ENCODE peak calls at places on chromosomes 1 and 21, in nine cellular contexts. One of them, this sample, is unnamed.

GRCh38 chr21:38221594-38221993 is 35.2 kb upstream of the KCNJ15 start:
- DNase-seq in sigmoid colon: no peak
- DNase-seq in left ventricle myocardium inferior: no peak
- DNase-seq in lung: no peak
- DNase-seq in fibroblast of lung: no peak
- DNase-seq in IMR-90: no peak
- DNase-seq in CD4-positive, CD25-positive, alpha-beta regulatory T cell: no peak
- DNase-seq in astrocyte: no peak
- DNase-seq in heart right ventricle: no peak
- DNase-seq in this sample: no peak

GRCh38 chr1:91555821-91556531 is 55.3 kb downstream of the CDC7 start:
- DNase-seq in astrocyte: peak; percentile 89
- DNase-seq in lung: no peak
- DNase-seq in heart right ventricle: no peak
- DNase-seq in sigmoid colon: no peak
- DNase-seq in fibroblast of lung: peak; percentile 88
- DNase-seq in left ventricle myocardium inferior: no peak
- DNase-seq in CD4-positive, CD25-positive, alpha-beta regulatory T cell: peak; percentile 53
- DNase-seq in IMR-90: peak; percentile 98
- DNase-seq in this sample: peak; percentile 51

GRCh38 chr1:78005755-78006154 is 1.0 kb downstream of the DNAJB4 start:
- DNase-seq in IMR-90: peak; percentile 94
- DNase-seq in fibroblast of lung: peak; percentile 90
- DNase-seq in astrocyte: peak; percentile 88
- DNase-seq in sigmoid colon: no peak
- DNase-seq in CD4-positive, CD25-positive, alpha-beta regulatory T cell: no peak
- DNase-seq in lung: no peak
- DNase-seq in heart right ventricle: no peak
- DNase-seq in left ventricle myocardium inferior: no peak
- DNase-seq in this sample: no peak

GRCh38 chr1:177914603-177915002 is 55.3 kb downstream of the SEC16B start:
- DNase-seq in lung: no peak
- DNase-seq in left ventricle myocardium inferior: no peak
- DNase-seq in CD4-positive, CD25-positive, alpha-beta regulatory T cell: no peak
- DNase-seq in heart right ventricle: no peak
- DNase-seq in IMR-90: peak; percentile 41
- DNase-seq in sigmoid colon: no peak
- DNase-seq in fibroblast of lung: peak; percentile 21
- DNase-seq in astrocyte: peak; percentile 5
- DNase-seq in this sample: no peak

GRCh38 chr21:38277501-38278111 is 20.8 kb downstream of the KCNJ15 start:
- DNase-seq in astrocyte: peak; percentile 100
- DNase-seq in sigmoid colon: peak; percentile 76
- DNase-seq in left ventricle myocardium inferior: no peak
- DNase-seq in fibroblast of lung: peak; percentile 100
- DNase-seq in IMR-90: peak; percentile 100
- DNase-seq in CD4-positive, CD25-positive, alpha-beta regulatory T cell: no peak
- DNase-seq in heart right ventricle: no peak
- DNase-seq in lung: no peak
- DNase-seq in this sample: no peak

GRCh38 chr1:40897499-40897898 is 35.3 kb upstream of the CITED4 start:
- DNase-seq in heart right ventricle: no peak
- DNase-seq in fibroblast of lung: peak; percentile 63
- DNase-seq in left ventricle myocardium inferior: no peak
- DNase-seq in IMR-90: peak; percentile 50
- DNase-seq in CD4-positive, CD25-positive, alpha-beta regulatory T cell: no peak
- DNase-seq in astrocyte: peak; percentile 50
- DNase-seq in sigmoid colon: no peak
- DNase-seq in lung: no peak
- DNase-seq in this sample: no peak

GRCh38 chr1:48859429-48859828 is 82.7 kb upstream of the BEND5 start:
- DNase-seq in IMR-90: no peak
- DNase-seq in fibroblast of lung: peak; percentile 66
- DNase-seq in heart right ventricle: no peak
- DNase-seq in CD4-positive, CD25-positive, alpha-beta regulatory T cell: no peak
- DNase-seq in left ventricle myocardium inferior: no peak
- DNase-seq in astrocyte: peak; percentile 55
- DNase-seq in sigmoid colon: no peak
- DNase-seq in lung: no peak
- DNase-seq in this sample: no peak

GRCh38 chr1:200332716-200333115 is 77.1 kb downstream of the ZNF281 start:
- DNase-seq in sigmoid colon: no peak
- DNase-seq in CD4-positive, CD25-positive, alpha-beta regulatory T cell: no peak
- DNase-seq in IMR-90: peak; percentile 27
- DNase-seq in fibroblast of lung: peak; percentile 78
- DNase-seq in heart right ventricle: no peak
- DNase-seq in lung: no peak
- DNase-seq in left ventricle myocardium inferior: no peak
- DNase-seq in astrocyte: peak; percentile 75
- DNase-seq in this sample: no peak

GRCh38 chr1:3393987-3394920 is 60.2 kb upstream of the ARHGEF16 start:
- DNase-seq in sigmoid colon: no peak
- DNase-seq in heart right ventricle: no peak
- DNase-seq in CD4-positive, CD25-positive, alpha-beta regulatory T cell: no peak
- DNase-seq in IMR-90: no peak
- DNase-seq in left ventricle myocardium inferior: no peak
- DNase-seq in astrocyte: no peak
- DNase-seq in fibroblast of lung: no peak
- DNase-seq in lung: no peak
- DNase-seq in this sample: no peak

GRCh38 chr1:75415187-75415586 is 195.7 kb downstream of the SLC44A5 start:
- DNase-seq in lung: no peak
- DNase-seq in fibroblast of lung: no peak
- DNase-seq in sigmoid colon: no peak
- DNase-seq in CD4-positive, CD25-positive, alpha-beta regulatory T cell: no peak
- DNase-seq in IMR-90: no peak
- DNase-seq in left ventricle myocardium inferior: no peak
- DNase-seq in heart right ventricle: no peak
- DNase-seq in astrocyte: no peak
- DNase-seq in this sample: no peak

DNA sequence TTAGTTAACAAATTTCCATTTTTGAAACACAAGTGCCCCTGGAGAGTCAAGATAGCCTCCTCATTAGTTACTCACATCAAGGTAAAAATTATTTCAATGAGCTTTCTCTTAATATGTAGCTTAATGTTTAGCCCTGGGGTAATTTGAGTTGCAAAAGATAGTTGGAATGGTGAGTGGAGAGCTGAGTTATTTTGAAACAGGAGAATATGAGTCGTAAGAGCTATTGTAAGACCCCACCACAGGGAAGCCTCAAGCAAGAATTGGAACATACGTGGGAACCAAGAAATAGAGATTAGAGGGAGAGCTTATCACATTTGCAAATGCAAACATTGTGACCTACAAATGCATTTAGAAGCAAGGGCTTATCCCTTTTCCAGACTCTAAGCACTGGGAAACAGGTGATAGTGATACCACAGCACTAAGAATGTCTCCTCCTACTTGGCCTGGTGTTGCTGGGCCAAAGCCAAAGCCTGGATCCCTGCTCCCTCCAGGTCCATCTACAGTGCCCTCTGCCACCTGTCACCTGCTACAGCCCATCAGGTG is 635.1 kb downstream of the PTPRC start:
- DNase-seq in sigmoid colon: no peak
- DNase-seq in fibroblast of lung: peak; percentile 63
- DNase-seq in astrocyte: peak; percentile 60
- DNase-seq in IMR-90: peak; percentile 80
- DNase-seq in CD4-positive, CD25-positive, alpha-beta regulatory T cell: no peak
- DNase-seq in left ventricle myocardium inferior: no peak
- DNase-seq in lung: no peak
- DNase-seq in heart right ventricle: no peak
- DNase-seq in this sample: no peak
- H3K27ac ChIP-seq in sigmoid colon: no peak overlapping the region
- H3K27ac ChIP-seq in fibroblast of lung: no peak overlapping the region
- H3K27ac ChIP-seq in astrocyte: peak overlapping the region; percentile 86
- H3K27ac ChIP-seq in IMR-90: no peak overlapping the region
- H3K27ac ChIP-seq in CD4-positive, CD25-positive, alpha-beta regulatory T cell: no peak overlapping the region
- H3K27ac ChIP-seq in left ventricle myocardium inferior: no peak overlapping the region
- H3K27ac ChIP-seq in lung: no peak overlapping the region
- H3K27ac ChIP-seq in heart right ventricle: no peak overlapping the region
- H3K27ac ChIP-seq in this sample: no peak overlapping the region

DNA sequence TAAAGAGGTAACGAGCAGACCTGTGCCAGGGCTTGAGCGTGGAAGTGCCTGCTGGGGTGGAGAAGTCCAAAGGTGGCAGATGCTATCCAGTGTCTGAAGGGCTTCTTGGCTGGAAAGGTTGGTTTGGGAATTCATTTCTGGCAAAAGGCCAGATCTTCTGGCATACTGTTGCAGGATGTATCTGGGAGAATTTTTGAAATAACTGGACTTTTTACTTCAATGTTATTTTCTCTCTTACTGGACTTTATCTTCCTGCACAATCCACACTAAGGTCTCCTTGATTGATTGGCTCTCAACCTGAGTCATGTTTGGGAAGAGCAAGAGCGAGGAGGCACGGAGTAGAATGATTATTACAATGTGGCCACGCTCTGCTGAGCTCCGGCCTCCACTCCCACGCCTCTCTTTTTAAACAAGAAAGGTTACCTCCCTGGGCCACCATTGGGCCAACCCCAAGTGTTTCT is 278.4 kb downstream of the TM2D1 start:
- DNase-seq in lung: no peak
- DNase-seq in left ventricle myocardium inferior: no peak
- DNase-seq in CD4-positive, CD25-positive, alpha-beta regulatory T cell: no peak
- DNase-seq in IMR-90: no peak
- DNase-seq in astrocyte: peak; percentile 48
- DNase-seq in fibroblast of lung: peak; percentile 59
- DNase-seq in heart right ventricle: no peak
- DNase-seq in sigmoid colon: no peak
- DNase-seq in this sample: no peak
- H3K4me1 ChIP-seq in lung: peaks cover 37% of the 10 kb centered on the region
- H3K4me1 ChIP-seq in left ventricle myocardium inferior: peaks cover 100% of the 10 kb centered on the region
- H3K4me1 ChIP-seq in CD4-positive, CD25-positive, alpha-beta regulatory T cell: no peaks in the 10 kb centered on the region
- H3K4me1 ChIP-seq in IMR-90: no peaks in the 10 kb centered on the region
- H3K4me1 ChIP-seq in astrocyte: no peaks in the 10 kb centered on the region
- H3K4me1 ChIP-seq in fibroblast of lung: no peaks in the 10 kb centered on the region
- H3K4me1 ChIP-seq in heart right ventricle: peaks cover 96% of the 10 kb centered on the region
- H3K4me1 ChIP-seq in sigmoid colon: peaks cover 63% of the 10 kb centered on the region
- H3K4me1 ChIP-seq in this sample: no peaks in the 10 kb centered on the region

GRCh38 chr1:52709016-52709415 is 10.9 kb upstream of the COA7 start:
- DNase-seq in IMR-90: no peak
- DNase-seq in heart right ventricle: no peak
- DNase-seq in CD4-positive, CD25-positive, alpha-beta regulatory T cell: no peak
- DNase-seq in left ventricle myocardium inferior: no peak
- DNase-seq in astrocyte: no peak
- DNase-seq in sigmoid colon: no peak
- DNase-seq in fibroblast of lung: peak; percentile 54
- DNase-seq in lung: no peak
- DNase-seq in this sample: no peak

GRCh38 chr1:52707927-52708655 is 9.9 kb upstream of the COA7 start:
- DNase-seq in lung: no peak
- DNase-seq in astrocyte: peak; percentile 91
- DNase-seq in left ventricle myocardium inferior: no peak
- DNase-seq in CD4-positive, CD25-positive, alpha-beta regulatory T cell: no peak
- DNase-seq in IMR-90: peak; percentile 84
- DNase-seq in fibroblast of lung: peak; percentile 94
- DNase-seq in sigmoid colon: no peak
- DNase-seq in heart right ventricle: no peak
- DNase-seq in this sample: no peak

GRCh38 chr1:52706136-52706670 is 8.1 kb upstream of the COA7 start:
- DNase-seq in left ventricle myocardium inferior: no peak
- DNase-seq in IMR-90: no peak
- DNase-seq in heart right ventricle: no peak
- DNase-seq in CD4-positive, CD25-positive, alpha-beta regulatory T cell: no peak
- DNase-seq in lung: no peak
- DNase-seq in astrocyte: no peak
- DNase-seq in sigmoid colon: peak; percentile 21
- DNase-seq in fibroblast of lung: no peak
- DNase-seq in this sample: no peak

GRCh38 chr1:52702886-52703787 is 5.0 kb upstream of the COA7 start:
- DNase-seq in fibroblast of lung: peak; percentile 91
- DNase-seq in astrocyte: peak; percentile 87
- DNase-seq in sigmoid colon: peak; percentile 97
- DNase-seq in heart right ventricle: peak; percentile 81
- DNase-seq in lung: peak; percentile 93
- DNase-seq in CD4-positive, CD25-positive, alpha-beta regulatory T cell: peak; percentile 75
- DNase-seq in left ventricle myocardium inferior: peak; percentile 88
- DNase-seq in IMR-90: peak; percentile 80
- DNase-seq in this sample: peak; percentile 62

GRCh38 chr1:52706941-52707926 is 9.1 kb upstream of the COA7 start:
- DNase-seq in sigmoid colon: no peak
- DNase-seq in heart right ventricle: no peak
- DNase-seq in astrocyte: no peak
- DNase-seq in lung: no peak
- DNase-seq in left ventricle myocardium inferior: peak; percentile 23
- DNase-seq in CD4-positive, CD25-positive, alpha-beta regulatory T cell: no peak
- DNase-seq in fibroblast of lung: no peak
- DNase-seq in IMR-90: no peak
- DNase-seq in this sample: no peak
- H3K9me3 ChIP-seq in sigmoid colon: no peaks in the 10 kb centered on the region
- H3K9me3 ChIP-seq in heart right ventricle: no peaks in the 10 kb centered on the region
- H3K9me3 ChIP-seq in astrocyte: no peaks in the 10 kb centered on the region
- H3K9me3 ChIP-seq in lung: no peaks in the 10 kb centered on the region
- H3K9me3 ChIP-seq in left ventricle myocardium inferior: no peaks in the 10 kb centered on the region
- H3K9me3 ChIP-seq in CD4-positive, CD25-positive, alpha-beta regulatory T cell: no peaks in the 10 kb centered on the region
- H3K9me3 ChIP-seq in fibroblast of lung: no peaks in the 10 kb centered on the region
- H3K9me3 ChIP-seq in IMR-90: no peaks in the 10 kb centered on the region
- H3K9me3 ChIP-seq in this sample: no peaks in the 10 kb centered on the region

GRCh38 chr1:162560303-162561036 is 1.1 kb upstream of the UAP1 start:
- DNase-seq in lung: no peak
- DNase-seq in IMR-90: no peak
- DNase-seq in sigmoid colon: no peak
- DNase-seq in heart right ventricle: no peak
- DNase-seq in fibroblast of lung: no peak
- DNase-seq in CD4-positive, CD25-positive, alpha-beta regulatory T cell: no peak
- DNase-seq in left ventricle myocardium inferior: no peak
- DNase-seq in astrocyte: no peak
- DNase-seq in this sample: no peak

GRCh38 chr1:162561037-162561615 is 396 bp upstream of the UAP1 start:
- DNase-seq in lung: peak; percentile 98
- DNase-seq in astrocyte: peak; percentile 90
- DNase-seq in fibroblast of lung: peak; percentile 96
- DNase-seq in IMR-90: peak; percentile 96
- DNase-seq in heart right ventricle: peak; percentile 99
- DNase-seq in CD4-positive, CD25-positive, alpha-beta regulatory T cell: peak; percentile 98
- DNase-seq in left ventricle myocardium inferior: peak; percentile 99
- DNase-seq in sigmoid colon: peak; percentile 100
- DNase-seq in this sample: peak; percentile 98

GRCh38 chr1:162561616-162562451 is at the start of gene UAP1:
- DNase-seq in lung: no peak
- DNase-seq in fibroblast of lung: no peak
- DNase-seq in heart right ventricle: no peak
- DNase-seq in left ventricle myocardium inferior: no peak
- DNase-seq in astrocyte: no peak
- DNase-seq in IMR-90: no peak
- DNase-seq in CD4-positive, CD25-positive, alpha-beta regulatory T cell: no peak
- DNase-seq in sigmoid colon: peak; percentile 81
- DNase-seq in this sample: no peak

GRCh38 chr1:162564762-162565218 is 3.3 kb downstream of the UAP1 start:
- DNase-seq in astrocyte: no peak
- DNase-seq in sigmoid colon: no peak
- DNase-seq in heart right ventricle: no peak
- DNase-seq in fibroblast of lung: peak; percentile 29
- DNase-seq in lung: no peak
- DNase-seq in IMR-90: peak; percentile 13
- DNase-seq in CD4-positive, CD25-positive, alpha-beta regulatory T cell: no peak
- DNase-seq in left ventricle myocardium inferior: no peak
- DNase-seq in this sample: no peak

DNA sequence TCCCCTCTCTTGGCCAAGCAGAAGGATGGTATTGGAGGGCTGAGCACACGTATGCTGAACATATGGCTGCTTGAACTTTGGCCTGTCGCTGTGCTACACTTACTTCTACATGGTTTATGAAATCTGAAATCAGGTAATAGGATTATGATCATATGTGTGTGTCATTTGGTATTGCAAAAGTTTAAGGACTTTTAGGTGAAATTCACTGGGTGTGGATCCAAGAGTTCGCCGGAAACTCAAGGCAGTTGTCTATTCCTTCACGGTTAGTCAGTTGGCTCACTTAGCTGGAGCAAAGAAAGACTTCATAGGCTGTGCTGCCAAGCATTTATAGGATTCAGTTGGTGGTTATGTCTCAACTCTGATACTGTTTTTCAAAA is 918 bp downstream of the UAP1 start:
- DNase-seq in CD4-positive, CD25-positive, alpha-beta regulatory T cell: no peak
- DNase-seq in left ventricle myocardium inferior: no peak
- DNase-seq in fibroblast of lung: peak; percentile 73
- DNase-seq in heart right ventricle: no peak
- DNase-seq in IMR-90: peak; percentile 65
- DNase-seq in astrocyte: peak; percentile 62
- DNase-seq in sigmoid colon: no peak
- DNase-seq in lung: no peak
- DNase-seq in this sample: no peak
- H3K27ac ChIP-seq in CD4-positive, CD25-positive, alpha-beta regulatory T cell: peak overlapping the region; percentile 89
- H3K27ac ChIP-seq in left ventricle myocardium inferior: peak overlapping the region; percentile 99
- H3K27ac ChIP-seq in fibroblast of lung: peak overlapping the region; percentile 88
- H3K27ac ChIP-seq in heart right ventricle: peak overlapping the region; percentile 96
- H3K27ac ChIP-seq in IMR-90: peak overlapping the region; percentile 54
- H3K27ac ChIP-seq in astrocyte: peak overlapping the region; percentile 93
- H3K27ac ChIP-seq in sigmoid colon: peak overlapping the region; percentile 97
- H3K27ac ChIP-seq in lung: peak overlapping the region; percentile 89
- H3K27ac ChIP-seq in this sample: peak overlapping the region; percentile 93

This sample was measured in CD8-positive, alpha-beta memory T cell.